ENCODE peak calls at places on chromosomes 16 and 17, in five cellular contexts. H, M, B, N and S are unnamed samples.

GRCh38 chr17:40547079-40547784 is 18.0 kb downstream of the CCR7 start:
- DNase-seq in H (no peak), M (no peak), B (no peak), N (peak), S (peak)

GRCh38 chr16:57045694-57046381 is 46.5 kb upstream of the CPNE2 start:
- DNase-seq in H (peak), M (peak), B (peak), N (no peak), S (no peak)

GRCh38 chr16:21554795-21555585 is 44.4 kb upstream of the METTL9 start:
- DNase-seq in H (peak), M (peak), B (peak), N (peak), S (peak)

GRCh38 chr17:73357318-73357717 is 45.5 kb upstream of the CDC42EP4 start:
- DNase-seq in H (no peak), M (no peak), B (no peak), N (no peak), S (no peak)

GRCh38 chr17:40069751-40070643 is 7.2 kb downstream of the THRA start:
- DNase-seq in H (no peak), M (peak), B (peak), N (no peak), S (peak)

GRCh38 chr16:642189-643049 is 791 bp downstream of the MCRIP2 start:
- DNase-seq in H (no peak), M (peak), B (peak), N (peak), S (peak)

GRCh38 chr16:29815032-29815721 is 775 bp upstream of the PAGR1 start:
- DNase-seq in H (peak), M (peak), B (no peak), N (peak), S (no peak)

GRCh38 chr16:69017036-69017783 is 88.2 kb upstream of the HAS3 start:
- DNase-seq in H (no peak), M (no peak), B (peak), N (no peak), S (no peak)

GRCh38 chr17:36977066-36977465 is 28.3 kb downstream of the AATF start:
- DNase-seq in H (no peak), M (no peak), B (no peak), N (no peak), S (no peak)

GRCh38 chr17:72580321-72581127 is 459.7 kb downstream of the SOX9 start:
- DNase-seq in H (no peak), M (no peak), B (peak), N (no peak), S (no peak)

GRCh38 chr17:51298508-51299371 is 38.4 kb downstream of the UTP18 start:
- DNase-seq in H (no peak), M (no peak), B (peak), N (no peak), S (no peak)

GRCh38 chr16:84052071-84052622 is 9.6 kb upstream of the SLC38A8 start:
- DNase-seq in H (no peak), M (no peak), B (no peak), N (peak), S (no peak)

GRCh38 chr17:65061621-65062020 is 5.1 kb upstream of the GNA13 start:
- DNase-seq in H (no peak), M (no peak), B (no peak), N (no peak), S (no peak)

GRCh38 chr16:74740795-74741304 is 33.8 kb downstream of the FA2H start:
- DNase-seq in H (no peak), M (no peak), B (peak), N (no peak), S (no peak)

GRCh38 chr17:17140590-17140980 is 65.5 kb downstream of the PLD6 start:
- DNase-seq in H (no peak), M (no peak), B (peak), N (no peak), S (no peak)

GRCh38 chr16:303760-304505 is 21.0 kb downstream of the PDIA2 start:
- DNase-seq in H (no peak), M (no peak), B (no peak), N (no peak), S (peak)

GRCh38 chr16:79264237-79265104 is 336.1 kb downstream of the MAF start:
- DNase-seq in H (no peak), M (no peak), B (no peak), N (no peak), S (no peak)

GRCh38 chr17:80180192-80180591 is 10.4 kb downstream of the CARD14 start:
- DNase-seq in H (no peak), M (no peak), B (no peak), N (no peak), S (no peak)

GRCh38 chr17:11140501-11140900 is 100.5 kb upstream of the SHISA6 start:
- DNase-seq in H (no peak), M (no peak), B (no peak), N (no peak), S (no peak)

GRCh38 chr17:59638553-59638952 is 18.9 kb downstream of the CLTC start:
- DNase-seq in H (no peak), M (no peak), B (no peak), N (no peak), S (no peak)

GRCh38 chr16:87705780-87706277 is 60.0 kb downstream of the KLHDC4 start:
- DNase-seq in H (no peak), M (no peak), B (no peak), N (peak), S (no peak)

GRCh38 chr16:65876624-65877023 is 489.9 kb upstream of the CDH5 start:
- DNase-seq in H (no peak), M (no peak), B (no peak), N (no peak), S (no peak)

GRCh38 chr17:8120520-8121443 is 2.5 kb upstream of the ALOXE3 start:
- DNase-seq in H (peak), M (peak), B (peak), N (peak), S (no peak)

GRCh38 chr17:78360371-78361226 is 722 bp upstream of the SOCS3 start:
- DNase-seq in H (peak), M (peak), B (peak), N (peak), S (peak)

GRCh38 chr17:27895940-27896535 is 2.9 kb upstream of the LYRM9 start:
- DNase-seq in H (no peak), M (no peak), B (no peak), N (no peak), S (no peak)

GRCh38 chr17:77803726-77804125 is 154.8 kb upstream of the TNRC6C start:
- DNase-seq in H (no peak), M (no peak), B (no peak), N (no peak), S (no peak)

GRCh38 chr17:75941442-75941819 is 589 bp upstream of the FBF1 start:
- DNase-seq in H (no peak), M (no peak), B (no peak), N (peak), S (no peak)
- H3K4me3 ChIP-seq in H (no peak), M (peak), B (peak), N (peak), S (peak)

DNA sequence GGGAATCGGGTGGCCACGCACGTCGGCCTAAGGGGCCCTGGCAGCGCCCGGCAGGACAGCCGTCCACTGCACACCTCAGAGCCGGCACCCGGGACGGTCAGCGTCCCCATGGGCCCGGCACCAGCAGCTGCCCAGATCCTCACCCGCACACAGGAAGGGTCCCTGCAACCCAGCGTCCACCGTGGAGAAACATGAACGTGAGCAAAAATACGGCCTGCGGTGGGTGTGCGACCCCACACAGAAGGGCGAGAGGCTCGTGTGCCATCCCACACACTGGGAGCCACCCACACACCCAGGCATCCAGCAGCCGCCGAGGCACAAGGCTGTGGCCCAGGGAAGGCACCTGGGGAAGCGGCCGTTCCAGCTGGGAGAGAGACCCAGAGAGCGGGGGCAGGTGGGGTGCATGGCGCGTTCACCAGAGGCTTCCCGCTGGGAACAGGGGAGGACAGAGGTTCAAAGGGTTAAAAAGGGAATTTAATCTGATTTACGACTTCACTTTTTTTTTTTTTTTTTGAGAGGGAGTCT is 6.4 kb downstream of the PIEZO1 start:
- DNase-seq in H (no peak), M (no peak), B (no peak), N (no peak), S (no peak)
- H3K27ac ChIP-seq in H (no peak), M (no peak), B (no peak), N (no peak), S (no peak)

GRCh38 chr17:61211233-61211632 is 188.4 kb upstream of the TBX2 start:
- DNase-seq in H (no peak), M (no peak), B (no peak), N (no peak), S (no peak)
- H3K4me3 ChIP-seq in H (no peak), M (no peak), B (no peak), N (no peak), S (no peak)

GRCh38 chr17:47907932-47908562 is 12.0 kb downstream of the SP2 start:
- DNase-seq in H (no peak), M (no peak), B (no peak), N (no peak), S (no peak)
- H3K27ac ChIP-seq in H (peak), M (no peak), B (no peak), N (peak), S (no peak)